ENCODE peak calls at places on chromosomes 11 and 22, in ten cellular contexts. Q is Calu3; A is stimulated activated CD4-positive, alpha-beta T cell treated with anti-CD3 and anti-CD28 coated beads, Interleukin-2, amount 100 ng/mL, for 24 hours; O is T-helper 1 cell; K is gastrocnemius medialis; H is activated CD4-positive, alpha-beta T cell treated with anti-CD3 and anti-CD28 coated beads, Interleukin-2, amount 10 ng/mL, durations not matched to agents 7 days and 5 days; Z is IMR-90; S is NCI-H2081; P is BJ; L is C1 segment of cervical spinal cord. U is an unnamed sample.

GRCh38 chr11:18372187-18372586 is 22.2 kb upstream of the LDHA start:
- DNase-seq in Q (no peak), A (no peak), O (no peak), K (no peak), H (no peak), Z (no peak), S (no peak), P (no peak), L (no peak), U (no peak)

GRCh38 chr22:36763576-36763975 is 12.3 kb downstream of the IFT27 start:
- DNase-seq in Q (peak), A (no peak), O (no peak), K (no peak), H (no peak), Z (no peak), S (no peak), P (no peak), L (no peak), U (no peak)

GRCh38 chr11:18312663-18313420 is 9.1 kb downstream of the HPS5 start:
- DNase-seq in Q (peak), A (no peak), O (no peak), K (no peak), H (no peak), Z (peak), S (no peak), P (no peak), L (no peak), U (no peak)

GRCh38 chr11:109264128-109264527 is 157.9 kb upstream of the C11orf87 start:
- DNase-seq in Q (no peak), A (no peak), O (no peak), K (no peak), H (no peak), Z (no peak), S (no peak), P (no peak), L (no peak), U (no peak)

GRCh38 chr11:20609727-20610707 is 10.6 kb downstream of the SLC6A5 start:
- DNase-seq in Q (peak), A (peak), O (peak), K (peak), H (peak), Z (peak), S (peak), P (no peak), L (peak), U (peak)

GRCh38 chr11:57586711-57587110 is 10.8 kb upstream of the SERPING1 start:
- DNase-seq in Q (no peak), A (no peak), O (no peak), K (no peak), H (no peak), Z (no peak), S (no peak), P (no peak), L (no peak), U (no peak)

GRCh38 chr11:69473520-69473894 is 8.0 kb upstream of the LINC01488 start:
- DNase-seq in Q (no peak), A (no peak), O (no peak), K (no peak), H (no peak), Z (no peak), S (no peak), P (no peak), L (no peak), U (no peak)

GRCh38 chr11:102685311-102685710 is 20.3 kb downstream of the MMP27 start:
- DNase-seq in Q (no peak), A (no peak), O (no peak), K (no peak), H (no peak), Z (no peak), S (no peak), P (no peak), L (no peak), U (no peak)

GRCh38 chr22:20418211-20418788 is 19.3 kb downstream of the SCARF2 start:
- DNase-seq in Q (peak), A (peak), O (peak), K (peak), H (peak), Z (peak), S (peak), P (no peak), L (peak), U (peak)

GRCh38 chr11:65132238-65132987 is 1.9 kb downstream of the SYVN1 start:
- DNase-seq in Q (no peak), A (no peak), O (no peak), K (no peak), H (no peak), Z (no peak), S (no peak), P (no peak), L (no peak), U (no peak)

GRCh38 chr11:104057908-104058307 is 21.5 kb downstream of the DDI1 start:
- DNase-seq in Q (no peak), A (no peak), O (no peak), K (no peak), H (no peak), Z (no peak), S (no peak), P (no peak), L (no peak), U (no peak)

GRCh38 chr11:93537767-93538261 is 5.4 kb downstream of the SMCO4 start:
- DNase-seq in Q (peak), A (no peak), O (no peak), K (peak), H (no peak), Z (peak), S (no peak), P (no peak), L (no peak), U (no peak)

GRCh38 chr22:46502346-46502745 is 35.1 kb downstream of the CELSR1 start:
- DNase-seq in Q (no peak), A (no peak), O (no peak), K (no peak), H (no peak), Z (no peak), S (no peak), P (no peak), L (no peak), U (no peak)

GRCh38 chr11:128552783-128553661 is 34.3 kb downstream of the ETS1 start:
- DNase-seq in Q (no peak), A (peak), O (no peak), K (no peak), H (no peak), Z (peak), S (no peak), P (no peak), L (no peak), U (peak)

GRCh38 chr22:46008291-46008690 is 31.3 kb upstream of the WNT7B start:
- DNase-seq in Q (no peak), A (no peak), O (no peak), K (no peak), H (no peak), Z (no peak), S (no peak), P (no peak), L (no peak), U (no peak)

GRCh38 chr11:16217631-16218030 is 138.7 kb downstream of the SOX6 start:
- DNase-seq in Q (no peak), A (no peak), O (no peak), K (no peak), H (no peak), Z (peak), S (no peak), P (no peak), L (no peak), U (no peak)

GRCh38 chr22:35629406-35630234 is 12.5 kb upstream of the MB start:
- DNase-seq in Q (peak), A (peak), O (no peak), K (no peak), H (peak), Z (peak), S (no peak), P (peak), L (no peak), U (peak)

GRCh38 chr11:122048401-122048800 is 67.6 kb downstream of the BLID start:
- DNase-seq in Q (no peak), A (no peak), O (no peak), K (no peak), H (no peak), Z (peak), S (no peak), P (no peak), L (no peak), U (no peak)

GRCh38 chr22:36770116-36770945 is 5.6 kb downstream of the IFT27 start:
- DNase-seq in Q (no peak), A (no peak), O (no peak), K (no peak), H (no peak), Z (no peak), S (no peak), P (no peak), L (no peak), U (no peak)

GRCh38 chr11:26297179-26297970 is 34.6 kb upstream of the ANO3 start:
- DNase-seq in Q (peak), A (no peak), O (no peak), K (no peak), H (peak), Z (peak), S (peak), P (peak), L (no peak), U (peak)

GRCh38 chr22:17264321-17265052 is 45.3 kb upstream of the ADA2 start:
- DNase-seq in Q (no peak), A (no peak), O (no peak), K (peak), H (no peak), Z (peak), S (no peak), P (no peak), L (no peak), U (no peak)

GRCh38 chr22:22913989-22914388 is 26.4 kb downstream of the IGLL5 start:
- DNase-seq in Q (no peak), A (no peak), O (no peak), K (no peak), H (no peak), Z (no peak), S (no peak), P (no peak), L (no peak), U (no peak)

GRCh38 chr11:62791501-62792192 is at the start of gene TMEM223:
- DNase-seq in Q (peak), A (peak), O (peak), K (peak), H (peak), Z (peak), S (peak), P (peak), L (peak), U (peak)

GRCh38 chr11:34179026-34179675 is 73.7 kb downstream of the NAT10 start:
- DNase-seq in Q (no peak), A (no peak), O (no peak), K (no peak), H (no peak), Z (no peak), S (no peak), P (no peak), L (no peak), U (no peak)

GRCh38 chr11:1267441-1268100 is 41.9 kb downstream of the TOLLIP start:
- DNase-seq in Q (no peak), A (no peak), O (no peak), K (no peak), H (no peak), Z (no peak), S (no peak), P (no peak), L (no peak), U (no peak)

GRCh38 chr22:41417622-41418390 is 28.8 kb downstream of the TOB2 start:
- DNase-seq in Q (peak), A (no peak), O (no peak), K (peak), H (no peak), Z (no peak), S (no peak), P (no peak), L (peak), U (no peak)

GRCh38 chr22:19610518-19611253 is 86.5 kb upstream of the CLDN5 start:
- DNase-seq in Q (no peak), A (no peak), O (no peak), K (no peak), H (peak), Z (no peak), S (no peak), P (no peak), L (no peak), U (no peak)

GRCh38 chr22:20964799-20965103 is 2.3 kb upstream of the AIFM3 start:
- DNase-seq in Q (no peak), A (no peak), O (no peak), K (no peak), H (no peak), Z (no peak), S (no peak), P (no peak), L (no peak), U (no peak)

GRCh38 chr11:33736148-33736809 is at the start of gene CD59:
- DNase-seq in Q (peak), A (peak), O (peak), K (peak), H (peak), Z (peak), S (peak), P (peak), L (peak), U (peak)

GRCh38 chr22:27382947-27383346 is 418.6 kb downstream of the MN1 start:
- DNase-seq in Q (no peak), A (no peak), O (no peak), K (no peak), H (no peak), Z (no peak), S (no peak), P (no peak), L (no peak), U (no peak)

GRCh38 chr11:31240340-31240904 is 129.1 kb downstream of the DCDC1 start:
- DNase-seq in Q (peak), A (peak), O (no peak), K (no peak), H (peak), Z (peak), S (peak), P (no peak), L (no peak), U (peak)

GRCh38 chr22:38881464-38881871 is 9.5 kb upstream of the CBX6 start:
- DNase-seq in Q (no peak), A (no peak), O (no peak), K (peak), H (no peak), Z (peak), S (no peak), P (peak), L (no peak), U (no peak)

GRCh38 chr11:2885017-2885675 is 429 bp downstream of the CDKN1C start:
- DNase-seq in Q (peak), A (no peak), O (peak), K (no peak), H (peak), Z (peak), S (no peak), P (no peak), L (no peak), U (peak)

GRCh38 chr22:46003271-46004091 is 26.5 kb upstream of the WNT7B start:
- DNase-seq in Q (no peak), A (no peak), O (no peak), K (no peak), H (no peak), Z (no peak), S (no peak), P (no peak), L (no peak), U (no peak)

U was measured in ACHN.